ENCODE peak calls at places on chromosomes 16 and 17, in ten cellular contexts. T is dorsolateral prefrontal cortex, Z is neural progenitor cell, B is upper lobe of right lung, J is tibial artery, H is osteoblast, L is sigmoid colon, S is testis, G is AG04450, K is WERI-Rb-1. W is an unnamed sample.

GRCh38 chr17:20935740-20936139 is 107.1 kb downstream of the USP22 start:
- DNase-seq in T (no peak), Z (no peak), B (no peak), J (no peak), H (no peak), L (no peak), S (no peak), G (no peak), K (no peak), W (no peak)

GRCh38 chr16:3868556-3868955 is 12.0 kb downstream of the CREBBP start:
- DNase-seq in T (no peak), Z (no peak), B (no peak), J (no peak), H (no peak), L (no peak), S (no peak), G (no peak), K (no peak), W (no peak)

GRCh38 chr17:36608794-36609497 is 7.6 kb downstream of the MRM1 start:
- DNase-seq in T (peak; percentile 61), Z (peak; percentile 69), B (no peak), J (no peak), H (peak; percentile 95), L (no peak), S (peak; percentile 67), G (peak; percentile 29), K (peak; percentile 70), W (no peak)

GRCh38 chr17:34125010-34125409 is 130.1 kb upstream of the CCL2 start:
- DNase-seq in T (no peak), Z (no peak), B (no peak), J (no peak), H (no peak), L (no peak), S (no peak), G (no peak), K (no peak), W (no peak)

GRCh38 chr17:41322264-41322902 is 6.9 kb upstream of the KRTAP17-1 start:
- DNase-seq in T (no peak), Z (peak; percentile 44), B (no peak), J (no peak), H (peak; percentile 94), L (no peak), S (peak; percentile 36), G (peak; percentile 42), K (no peak), W (no peak)

GRCh38 chr16:88932929-88933328 is 44.1 kb downstream of the CBFA2T3 start:
- DNase-seq in T (no peak), Z (no peak), B (no peak), J (no peak), H (no peak), L (no peak), S (no peak), G (no peak), K (no peak), W (no peak)

GRCh38 chr17:80725532-80725931 is 180.9 kb downstream of the RPTOR start:
- DNase-seq in T (no peak), Z (no peak), B (no peak), J (no peak), H (peak; percentile 89), L (no peak), S (no peak), G (no peak), K (no peak), W (peak; percentile 52)

GRCh38 chr16:15874745-15875314 is 13.6 kb downstream of the CEP20 start:
- DNase-seq in T (peak; percentile 44), Z (peak; percentile 70), B (no peak), J (peak; percentile 66), H (no peak), L (peak; percentile 83), S (peak; percentile 80), G (peak; percentile 52), K (peak; percentile 60), W (peak; percentile 56)

GRCh38 chr17:49543860-49544259 is 31.8 kb upstream of the NXPH3 start:
- DNase-seq in T (no peak), Z (no peak), B (no peak), J (no peak), H (no peak), L (no peak), S (no peak), G (no peak), K (no peak), W (no peak)

GRCh38 chr16:75097941-75098897 is 18.4 kb downstream of the LDHD start:
- DNase-seq in T (no peak), Z (no peak), B (peak; percentile 70), J (no peak), H (peak; percentile 77), L (no peak), S (no peak), G (no peak), K (no peak), W (no peak)

GRCh38 chr16:24488045-24488444 is 51.3 kb upstream of the RBBP6 start:
- DNase-seq in T (no peak), Z (no peak), B (peak; percentile 9), J (no peak), H (no peak), L (no peak), S (no peak), G (no peak), K (no peak), W (no peak)

GRCh38 chr17:43341705-43342600 is 56.8 kb upstream of the ARL4D start:
- DNase-seq in T (no peak), Z (no peak), B (no peak), J (no peak), H (peak; percentile 73), L (no peak), S (no peak), G (no peak), K (no peak), W (no peak)

GRCh38 chr17:81959362-81960129 is 1.4 kb downstream of the NOTUM start:
- DNase-seq in T (peak; percentile 51), Z (peak; percentile 76), B (peak; percentile 88), J (no peak), H (peak; percentile 97), L (peak; percentile 84), S (peak; percentile 63), G (no peak), K (peak; percentile 84), W (peak; percentile 69)
- H3K27me3 ChIP-seq in T (peaks cover 9% of the 10 kb centered on the region), Z (peaks cover 87% of the 10 kb centered on the region), B (peaks cover 41% of the 10 kb centered on the region), J (peaks cover 97% of the 10 kb centered on the region), H (peaks cover 45% of the 10 kb centered on the region), L (peaks cover 63% of the 10 kb centered on the region), S (no peaks in the 10 kb centered on the region), G (peaks cover 47% of the 10 kb centered on the region), K (peaks cover 7% of the 10 kb centered on the region), W (peaks cover 77% of the 10 kb centered on the region)

GRCh38 chr17:77456951-77457548 is 316.3 kb downstream of the SEC14L1 start:
- DNase-seq in T (no peak), Z (no peak), B (no peak), J (no peak), H (peak; percentile 79), L (no peak), S (no peak), G (no peak), K (no peak), W (no peak)
- H3K4me3 ChIP-seq in T (no peak overlapping the region), Z (no peak overlapping the region), B (peak overlapping the region; percentile 8), J (no peak overlapping the region), H (no peak overlapping the region), L (no peak overlapping the region), S (no peak overlapping the region), G (no peak overlapping the region), K (no peak overlapping the region), W (no peak overlapping the region)

DNA sequence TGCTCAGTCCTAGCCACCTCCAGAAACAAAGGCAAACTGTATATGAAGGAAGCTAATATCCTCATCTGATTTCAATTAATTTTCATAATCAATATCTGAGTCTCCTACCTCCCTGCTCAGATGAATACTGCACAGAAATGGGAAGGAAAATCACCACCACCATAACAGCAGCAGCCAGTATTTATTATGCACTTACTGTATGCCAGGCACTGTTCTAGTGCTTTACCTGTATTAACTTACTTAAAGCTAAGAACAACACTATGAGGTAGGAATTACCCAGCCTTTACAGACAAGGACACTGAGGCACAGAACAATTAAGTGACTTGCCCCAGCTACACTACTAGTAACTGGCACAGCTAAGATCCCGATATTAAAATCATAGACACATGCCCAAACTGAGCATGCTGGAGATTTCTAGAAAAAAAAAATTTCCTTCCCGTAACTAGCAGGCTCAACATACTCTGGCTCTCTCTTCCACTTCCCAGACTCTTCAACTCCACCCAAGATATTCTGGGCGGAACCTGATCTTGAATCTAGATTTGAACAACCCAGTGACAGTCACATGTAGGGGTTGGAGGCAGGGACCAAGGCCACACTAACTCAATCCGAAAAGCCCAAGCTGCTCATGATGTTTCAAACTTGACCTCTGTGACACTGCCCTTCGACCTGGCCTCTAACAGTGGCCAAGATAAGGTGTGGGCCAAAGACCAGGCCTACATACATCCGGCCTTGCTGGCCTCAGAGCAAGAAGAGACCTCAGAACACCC is 3.9 kb downstream of the TRIM25 start:
- DNase-seq in T (no peak), Z (no peak), B (peak; percentile 70), J (no peak), H (no peak), L (no peak), S (peak; percentile 77), G (no peak), K (no peak), W (no peak)
- H3K27ac ChIP-seq in T (no peak overlapping the region), Z (no peak overlapping the region), B (peak overlapping the region; percentile 97), J (peak overlapping the region; percentile 43), H (no peak overlapping the region), L (no peak overlapping the region), S (peak overlapping the region; percentile 9), G (no peak overlapping the region), K (no peak overlapping the region), W (no peak overlapping the region)

GRCh38 chr17:48330877-48331276 is 99.1 kb downstream of the SKAP1 start:
- DNase-seq in T (no peak), Z (no peak), B (no peak), J (no peak), H (no peak), L (no peak), S (no peak), G (no peak), K (no peak), W (no peak)

GRCh38 chr17:48330386-48330785 is 99.6 kb downstream of the SKAP1 start:
- DNase-seq in T (no peak), Z (no peak), B (no peak), J (no peak), H (no peak), L (no peak), S (no peak), G (no peak), K (no peak), W (no peak)

GRCh38 chr17:48322060-48322459 is 108.0 kb downstream of the SKAP1 start:
- DNase-seq in T (no peak), Z (no peak), B (no peak), J (no peak), H (peak; percentile 63), L (no peak), S (no peak), G (no peak), K (no peak), W (no peak)

GRCh38 chr17:48328457-48328856 is 101.6 kb downstream of the SKAP1 start:
- DNase-seq in T (no peak), Z (no peak), B (no peak), J (no peak), H (no peak), L (no peak), S (no peak), G (no peak), K (no peak), W (no peak)

GRCh38 chr17:48326311-48326710 is 103.7 kb downstream of the SKAP1 start:
- DNase-seq in T (no peak), Z (no peak), B (no peak), J (no peak), H (no peak), L (no peak), S (no peak), G (no peak), K (no peak), W (no peak)
- H3K27me3 ChIP-seq in T (no peaks in the 10 kb centered on the region), Z (peaks cover 73% of the 10 kb centered on the region), B (peaks cover 35% of the 10 kb centered on the region), J (peaks cover 45% of the 10 kb centered on the region), H (peaks cover 71% of the 10 kb centered on the region), L (peaks cover 9% of the 10 kb centered on the region), S (no peaks in the 10 kb centered on the region), G (peaks cover 23% of the 10 kb centered on the region), K (no peaks in the 10 kb centered on the region), W (peaks cover 87% of the 10 kb centered on the region)